ENCODE peak calls at places on chromosomes 16 and 17, in nine cellular contexts. R is fibroblast of lung, B is left lung, K is heart left ventricle, X is HAP-1, P is A549, O is thoracic aorta, F is astrocyte of the spinal cord, U is pancreas. T is an unnamed sample.

GRCh38 chr17:29592850-29593545 is at the start of gene ANKRD13B:
- DNase-seq in R (peak), B (no peak), K (peak), X (peak), P (peak), O (no peak), F (no peak), U (peak), T (no peak)

GRCh38 chr16:48385272-48385953 is at the start of gene SIAH1:
- DNase-seq in R (peak), B (peak), K (peak), X (peak), P (peak), O (no peak), F (peak), U (peak), T (peak)

GRCh38 chr17:73281926-73282325 is 20.2 kb upstream of the CPSF4L start:
- DNase-seq in R (no peak), B (no peak), K (no peak), X (no peak), P (no peak), O (no peak), F (no peak), U (no peak), T (no peak)

GRCh38 chr17:65359016-65359415 is 202.4 kb downstream of the AXIN2 start:
- DNase-seq in R (peak), B (no peak), K (no peak), X (no peak), P (no peak), O (no peak), F (peak), U (no peak), T (peak)

GRCh38 chr16:66953462-66954096 is 7.5 kb upstream of the CES3 start:
- DNase-seq in R (no peak), B (peak), K (no peak), X (no peak), P (no peak), O (no peak), F (no peak), U (no peak), T (no peak)

GRCh38 chr16:21036471-21036870 is 114.2 kb downstream of the DNAH3 start:
- DNase-seq in R (no peak), B (no peak), K (no peak), X (no peak), P (no peak), O (no peak), F (no peak), U (no peak), T (no peak)

GRCh38 chr17:21213491-21214014 is 408 bp downstream of the TMEM11 start:
- DNase-seq in R (no peak), B (peak), K (peak), X (peak), P (no peak), O (no peak), F (no peak), U (peak), T (no peak)

GRCh38 chr16:89573826-89574680 is 1.5 kb upstream of the CPNE7 start:
- DNase-seq in R (no peak), B (no peak), K (no peak), X (no peak), P (no peak), O (no peak), F (no peak), U (no peak), T (no peak)

GRCh38 chr16:29820730-29821662 is 734 bp downstream of the MVP start:
- DNase-seq in R (no peak), B (peak), K (peak), X (no peak), P (peak), O (no peak), F (no peak), U (peak), T (no peak)

GRCh38 chr17:11331790-11332526 is 90.9 kb downstream of the SHISA6 start:
- DNase-seq in R (no peak), B (no peak), K (no peak), X (no peak), P (no peak), O (no peak), F (no peak), U (no peak), T (no peak)

GRCh38 chr17:83195330-83196087 is 116.1 kb downstream of the METRNL start:
- DNase-seq in R (peak), B (peak), K (peak), X (no peak), P (no peak), O (peak), F (peak), U (peak), T (peak)

GRCh38 chr16:25707982-25708583 is 16.3 kb downstream of the HS3ST4 start:
- DNase-seq in R (no peak), B (no peak), K (no peak), X (peak), P (peak), O (no peak), F (no peak), U (no peak), T (peak)

GRCh38 chr16:49348408-49349176 is 25.0 kb upstream of the C16orf78 start:
- DNase-seq in R (no peak), B (no peak), K (no peak), X (no peak), P (peak), O (no peak), F (no peak), U (no peak), T (no peak)

GRCh38 chr17:16880843-16881230 is 91.1 kb downstream of the TNFRSF13B start:
- DNase-seq in R (no peak), B (no peak), K (no peak), X (no peak), P (no peak), O (no peak), F (no peak), U (no peak), T (no peak)

GRCh38 chr16:58236231-58236690 is 38.4 kb upstream of the CSNK2A2 start:
- DNase-seq in R (peak), B (no peak), K (peak), X (peak), P (peak), O (peak), F (peak), U (peak), T (peak)

GRCh38 chr16:9297437-9298113 is 206.1 kb downstream of the HAPSTR1 start:
- DNase-seq in R (no peak), B (no peak), K (no peak), X (peak), P (peak), O (no peak), F (no peak), U (no peak), T (peak)

GRCh38 chr16:5442054-5442453 is 344.5 kb upstream of the EEF2KMT start:
- DNase-seq in R (no peak), B (no peak), K (no peak), X (no peak), P (no peak), O (no peak), F (no peak), U (no peak), T (no peak)

GRCh38 chr16:69143116-69143515 is 10.7 kb downstream of the UTP4 start:
- DNase-seq in R (no peak), B (no peak), K (no peak), X (peak), P (peak), O (no peak), F (no peak), U (no peak), T (no peak)

GRCh38 chr17:1511756-1512321 is 4.6 kb downstream of the INPP5K start:
- DNase-seq in R (peak), B (no peak), K (peak), X (no peak), P (no peak), O (no peak), F (no peak), U (no peak), T (peak)

GRCh38 chr17:79935845-79936470 is 96.7 kb upstream of the CBX4 start:
- DNase-seq in R (no peak), B (peak), K (no peak), X (no peak), P (no peak), O (no peak), F (no peak), U (no peak), T (no peak)

GRCh38 chr17:82392967-82393366 is 21.4 kb downstream of the UTS2R start:
- DNase-seq in R (no peak), B (peak), K (no peak), X (no peak), P (no peak), O (no peak), F (no peak), U (no peak), T (no peak)

GRCh38 chr17:40121191-40121885 is 433 bp upstream of the MSL1 start:
- DNase-seq in R (peak), B (peak), K (peak), X (peak), P (peak), O (no peak), F (peak), U (peak), T (no peak)

GRCh38 chr16:57645691-57646387 is 17.4 kb downstream of the ADGRG1 start:
- DNase-seq in R (peak), B (peak), K (peak), X (no peak), P (no peak), O (no peak), F (no peak), U (no peak), T (peak)

DNA sequence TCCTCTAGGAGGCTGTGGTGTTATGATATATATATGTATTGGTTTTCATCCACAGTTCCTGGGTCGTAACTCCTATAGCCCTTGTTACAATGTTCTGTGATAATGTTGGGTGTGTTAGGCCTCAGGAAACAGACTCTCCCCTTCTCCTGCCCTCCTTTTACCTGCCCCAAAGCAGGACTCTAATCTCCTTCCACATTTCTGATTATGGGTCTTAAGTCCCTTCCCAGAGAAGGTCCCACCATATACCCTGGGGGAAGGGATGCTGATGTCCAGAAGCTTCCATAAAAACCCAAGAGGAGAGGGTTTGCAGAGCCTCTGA is 450 bp upstream of the C1QBP start:
- DNase-seq in R (no peak), B (no peak), K (no peak), X (no peak), P (no peak), O (no peak), F (no peak), U (no peak), T (no peak)
- H3K4me3 ChIP-seq in R (peak), B (peak), K (peak), X (peak), P (peak), O (peak), F (peak), U (no peak), T (peak)

GRCh38 chr17:19018600-19018950 is 14.0 kb upstream of the FAM83G start:
- DNase-seq in R (no peak), B (peak), K (no peak), X (no peak), P (no peak), O (no peak), F (no peak), U (peak), T (no peak)
- H3K4me3 ChIP-seq in R (no peak), B (no peak), K (no peak), X (no peak), P (no peak), O (no peak), F (no peak), U (no peak), T (no peak)

DNA sequence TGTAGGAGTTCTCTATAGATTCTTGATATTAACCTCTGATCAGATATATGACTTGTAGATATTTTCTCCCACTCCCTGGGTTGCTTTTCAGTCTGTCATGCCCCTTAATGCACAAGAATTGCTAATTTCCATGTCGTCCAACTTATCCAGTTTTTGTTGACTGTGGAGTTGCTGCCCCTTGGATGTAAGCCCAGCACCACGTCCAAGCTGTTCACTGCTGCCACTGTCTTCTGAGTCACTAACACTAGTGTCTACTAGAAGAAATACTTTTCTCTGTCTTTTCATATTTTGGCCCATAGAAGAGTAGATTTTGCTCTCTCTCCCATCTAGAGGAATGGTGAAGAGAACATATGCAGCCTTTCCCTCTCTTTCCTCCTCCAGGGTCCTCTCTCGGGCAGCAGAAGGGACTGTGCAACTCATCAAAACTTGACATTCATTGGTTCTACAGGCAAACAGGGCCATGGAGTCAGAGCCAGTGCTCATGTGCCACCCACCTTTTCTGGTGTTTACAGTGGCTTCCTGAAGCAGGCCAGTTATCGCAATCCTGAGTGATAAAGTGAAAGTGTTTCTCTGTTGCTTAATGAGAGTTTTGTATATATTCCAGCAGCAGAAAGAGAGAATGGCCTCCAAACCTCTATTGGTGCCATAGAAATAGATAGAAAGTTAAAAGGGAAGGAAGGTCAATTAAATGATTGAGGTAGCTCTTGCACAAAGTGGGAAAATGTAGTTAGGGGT is 22.6 kb upstream of the PMP22 start:
- DNase-seq in R (peak), B (no peak), K (peak), X (no peak), P (no peak), O (no peak), F (no peak), U (no peak), T (peak)
- H3K4me3 ChIP-seq in R (no peak), B (no peak), K (no peak), X (no peak), P (no peak), O (no peak), F (no peak), U (no peak), T (no peak)

GRCh38 chr17:78652024-78652423 is 74.8 kb upstream of the DNAH17 start:
- DNase-seq in R (no peak), B (no peak), K (no peak), X (no peak), P (no peak), O (no peak), F (no peak), U (no peak), T (no peak)

GRCh38 chr17:78651551-78651950 is 74.4 kb upstream of the DNAH17 start:
- DNase-seq in R (no peak), B (no peak), K (no peak), X (no peak), P (no peak), O (no peak), F (peak), U (no peak), T (no peak)

GRCh38 chr17:78648293-78648692 is 71.1 kb upstream of the DNAH17 start:
- DNase-seq in R (no peak), B (no peak), K (no peak), X (no peak), P (no peak), O (no peak), F (no peak), U (no peak), T (no peak)

GRCh38 chr17:78652913-78653312 is 75.7 kb upstream of the DNAH17 start:
- DNase-seq in R (no peak), B (no peak), K (no peak), X (no peak), P (no peak), O (no peak), F (no peak), U (no peak), T (no peak)

DNA sequence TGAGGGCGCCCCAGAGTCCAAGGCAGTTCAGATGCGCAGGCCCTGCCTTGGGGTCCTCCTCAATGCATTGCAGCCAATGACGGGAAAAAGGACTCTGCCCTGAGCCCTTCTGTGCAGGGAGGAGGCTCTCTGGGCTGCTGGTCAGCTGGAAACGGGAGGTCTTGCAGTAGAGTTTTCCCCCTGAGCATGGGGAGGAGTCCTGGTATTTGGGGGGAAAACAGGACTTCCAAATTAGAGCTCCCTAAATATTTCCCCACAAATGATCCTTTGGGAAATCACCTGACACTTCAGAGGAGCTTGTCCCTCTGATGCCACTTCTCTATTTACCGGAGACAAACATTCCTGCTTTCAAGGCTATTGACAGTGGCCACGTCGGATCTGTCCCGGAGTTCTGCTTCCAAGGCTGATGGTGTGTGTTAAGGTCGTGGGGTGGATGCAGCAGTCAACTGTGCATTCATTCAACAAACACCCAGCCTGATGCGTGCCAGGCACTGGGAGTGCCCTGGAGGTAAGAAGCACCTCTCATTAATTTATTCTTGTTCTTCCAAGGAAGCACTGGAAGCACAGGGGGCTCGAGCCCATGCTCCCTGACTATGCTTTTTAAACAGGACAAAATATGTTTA is 73.0 kb upstream of the DNAH17 start:
- DNase-seq in R (no peak), B (no peak), K (no peak), X (no peak), P (peak), O (no peak), F (no peak), U (no peak), T (no peak)
- H3K4me3 ChIP-seq in R (no peak), B (no peak), K (no peak), X (no peak), P (no peak), O (no peak), F (no peak), U (no peak), T (no peak)

GRCh38 chr16:3112881-3113574 is 642 bp downstream of the ZNF205 start:
- DNase-seq in R (peak), B (peak), K (no peak), X (no peak), P (no peak), O (no peak), F (no peak), U (no peak), T (no peak)
- H3K4me3 ChIP-seq in R (peak), B (peak), K (peak), X (peak), P (peak), O (peak), F (peak), U (peak), T (peak)

GRCh38 chr17:13338421-13338820 is 263.3 kb downstream of the HS3ST3A1 start:
- DNase-seq in R (no peak), B (no peak), K (no peak), X (no peak), P (no peak), O (no peak), F (no peak), U (no peak), T (no peak)
- H3K4me3 ChIP-seq in R (peak), B (no peak), K (peak), X (no peak), P (no peak), O (no peak), F (no peak), U (no peak), T (peak)

GRCh38 chr17:62616993-62617893 is 10.2 kb upstream of the MRC2 start:
- DNase-seq in R (peak), B (no peak), K (no peak), X (no peak), P (no peak), O (no peak), F (peak), U (no peak), T (no peak)
- H3K4me3 ChIP-seq in R (no peak), B (no peak), K (no peak), X (no peak), P (no peak), O (no peak), F (no peak), U (no peak), T (no peak)

GRCh38 chr16:4378202-4378666 is 6.6 kb downstream of the VASN start:
- DNase-seq in R (no peak), B (no peak), K (peak), X (no peak), P (no peak), O (no peak), F (no peak), U (no peak), T (peak)
- H3K4me3 ChIP-seq in R (no peak), B (no peak), K (no peak), X (no peak), P (no peak), O (peak), F (no peak), U (no peak), T (no peak)

DNA sequence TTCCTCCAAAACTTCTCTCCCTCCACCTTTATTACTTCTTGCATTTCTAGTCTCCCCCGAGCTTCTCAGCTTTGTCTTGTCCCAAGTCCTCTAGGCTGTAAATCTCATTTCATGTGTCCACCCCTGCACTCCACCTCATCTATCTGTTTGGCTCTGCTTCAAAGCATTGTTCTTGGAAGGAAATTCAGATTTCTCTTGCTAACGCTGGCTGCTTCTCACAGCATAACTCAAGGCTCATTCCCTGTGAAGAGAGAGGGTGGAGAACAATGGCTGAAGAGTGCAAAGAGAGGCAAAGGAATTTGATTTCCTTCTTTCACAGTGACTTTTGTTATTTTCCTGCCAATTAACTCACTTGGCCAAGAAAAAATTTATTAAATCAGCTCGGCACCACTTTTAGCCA is 476.5 kb downstream of the TMEM114 start:
- DNase-seq in R (no peak), B (no peak), K (no peak), X (no peak), P (no peak), O (no peak), F (no peak), U (no peak), T (no peak)
- H3K4me3 ChIP-seq in R (no peak), B (no peak), K (no peak), X (no peak), P (no peak), O (no peak), F (no peak), U (no peak), T (no peak)

DNA sequence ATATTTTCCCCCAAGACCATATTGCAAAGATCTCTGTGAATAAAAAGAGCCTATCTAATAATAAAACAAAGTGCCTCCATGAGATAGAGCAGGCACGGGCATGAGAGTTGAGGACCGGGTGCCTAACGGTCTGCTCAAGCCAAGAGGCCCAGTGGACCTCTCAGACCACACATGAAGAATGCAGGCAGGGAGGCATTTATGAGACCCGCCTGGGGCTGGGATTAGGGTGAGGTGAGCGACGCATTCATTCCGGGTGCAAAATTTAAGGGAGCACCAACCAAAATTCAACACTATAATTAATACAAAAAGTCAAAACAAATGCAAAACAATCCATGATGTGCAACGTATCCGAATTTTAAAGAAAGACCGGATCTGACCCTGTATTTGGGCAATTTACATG is 108.5 kb downstream of the MAF start:
- DNase-seq in R (no peak), B (no peak), K (no peak), X (no peak), P (no peak), O (no peak), F (no peak), U (no peak), T (no peak)
- H3K4me3 ChIP-seq in R (no peak), B (no peak), K (no peak), X (no peak), P (no peak), O (no peak), F (no peak), U (no peak), T (no peak)

T was measured in fibroblast of mammary gland.